ENCODE peak calls at places on chromosome 11, in five cellular contexts. A, P, D, E and K are unnamed samples.

GRCh38 chr11:22558638-22559037 is 67.0 kb downstream of the FANCF start:
- DNase-seq in A (peak), P (no peak), D (no peak), E (no peak), K (no peak)

GRCh38 chr11:65873280-65874156 is 918 bp upstream of the EFEMP2 start:
- DNase-seq in A (peak), P (peak), D (peak), E (peak), K (peak)

GRCh38 chr11:125382211-125382807 is 113.8 kb downstream of the FEZ1 start:
- DNase-seq in A (no peak), P (no peak), D (no peak), E (no peak), K (no peak)

GRCh38 chr11:37512156-37512780 is 914.2 kb upstream of the RAG2 start:
- DNase-seq in A (no peak), P (no peak), D (no peak), E (no peak), K (no peak)

GRCh38 chr11:12717851-12718291 is 43.6 kb downstream of the TEAD1 start:
- DNase-seq in A (no peak), P (no peak), D (no peak), E (no peak), K (no peak)

GRCh38 chr11:113874920-113875413 is 405 bp downstream of the USP28 start:
- DNase-seq in A (no peak), P (no peak), D (no peak), E (no peak), K (no peak)

GRCh38 chr11:32511926-32512325 is 71.7 kb upstream of the EIF3M start:
- DNase-seq in A (no peak), P (no peak), D (no peak), E (no peak), K (no peak)

GRCh38 chr11:83835423-83835822 is 549.3 kb upstream of the CCDC90B start:
- DNase-seq in A (no peak), P (no peak), D (no peak), E (no peak), K (no peak)

GRCh38 chr11:29616611-29617010 is 400.2 kb downstream of the KCNA4 start:
- DNase-seq in A (no peak), P (no peak), D (no peak), E (no peak), K (no peak)

GRCh38 chr11:134244593-134244992 is 8.6 kb downstream of the THYN1 start:
- DNase-seq in A (no peak), P (no peak), D (no peak), E (no peak), K (no peak)

GRCh38 chr11:62592989-62593421 is 1.7 kb upstream of the TUT1 start:
- DNase-seq in A (no peak), P (no peak), D (no peak), E (no peak), K (no peak)

GRCh38 chr11:73760066-73760679 is 701 bp downstream of the RAB6A start:
- DNase-seq in A (peak), P (peak), D (no peak), E (peak), K (peak)

GRCh38 chr11:83923961-83924360 is 637.8 kb upstream of the CCDC90B start:
- DNase-seq in A (no peak), P (no peak), D (no peak), E (no peak), K (no peak)

GRCh38 chr11:83363280-83363679 is 77.1 kb upstream of the CCDC90B start:
- DNase-seq in A (no peak), P (no peak), D (no peak), E (no peak), K (no peak)

GRCh38 chr11:1935156-1936071 is 11.7 kb upstream of the MRPL23 start:
- DNase-seq in A (no peak), P (no peak), D (no peak), E (no peak), K (no peak)

GRCh38 chr11:102312656-102313055 is 4.6 kb upstream of the BIRC3 start:
- DNase-seq in A (no peak), P (no peak), D (no peak), E (no peak), K (no peak)

GRCh38 chr11:76185931-76186401 is 20.3 kb downstream of the WNT11 start:
- DNase-seq in A (peak), P (no peak), D (no peak), E (peak), K (no peak)

GRCh38 chr11:46306296-46306853 is 28.9 kb downstream of the CREB3L1 start:
- DNase-seq in A (no peak), P (no peak), D (no peak), E (no peak), K (no peak)

GRCh38 chr11:112785104-112785503 is 176.1 kb upstream of the NCAM1 start:
- DNase-seq in A (peak), P (no peak), D (no peak), E (no peak), K (no peak)

GRCh38 chr11:6022954-6023353 is 7.6 kb downstream of the OR56A1 start:
- DNase-seq in A (peak), P (no peak), D (peak), E (peak), K (no peak)

DNA sequence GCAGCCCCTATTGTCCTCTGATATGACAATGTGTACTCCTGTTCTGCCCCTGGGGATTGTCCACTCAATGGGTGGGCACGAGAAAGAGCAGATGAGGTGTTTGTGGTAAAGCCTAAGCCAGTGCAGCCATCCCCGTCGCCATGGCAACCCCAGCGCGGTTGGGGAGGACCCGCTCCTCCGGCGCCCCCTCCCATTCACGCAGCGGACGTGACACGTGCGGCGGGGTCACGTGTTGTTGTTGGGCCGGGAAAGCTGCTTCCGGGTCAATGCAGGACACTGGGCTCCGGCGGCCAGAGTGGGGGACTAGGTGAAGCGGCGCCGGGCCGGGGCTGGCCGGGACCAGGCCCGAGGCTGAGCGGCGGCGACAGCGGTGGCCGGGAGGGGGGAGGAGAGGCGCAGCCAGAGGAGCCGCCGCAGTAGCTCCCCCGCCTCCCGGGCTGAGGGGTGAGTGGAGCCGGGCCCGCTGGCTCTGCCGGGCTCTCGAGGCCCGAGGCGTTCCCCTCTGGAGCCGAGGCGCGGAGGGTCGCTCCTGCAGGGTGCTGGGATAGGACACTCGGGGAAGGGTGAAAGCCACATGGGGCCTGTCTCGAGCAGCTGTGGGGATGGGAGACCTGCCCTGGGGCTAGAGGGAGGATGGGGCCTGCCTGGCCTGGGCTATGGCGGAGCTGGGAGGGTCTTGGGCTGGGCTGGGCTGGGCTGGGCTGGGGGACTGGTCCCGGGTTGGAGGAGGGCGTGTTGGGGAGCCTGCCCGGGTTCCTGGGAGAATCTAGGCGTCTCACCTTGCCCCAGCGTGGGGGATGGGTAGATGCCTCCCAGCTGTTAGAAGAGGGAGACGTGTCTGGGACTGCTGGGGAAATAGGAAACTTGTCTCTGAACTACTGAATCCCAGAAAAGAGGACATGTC is at the start of gene TBCEL:
- DNase-seq in A (peak), P (peak), D (peak), E (peak), K (peak)
- TF ChIP-seq POLR2A in A (no peak), P (no peak), D (peak), E (no peak), K (no peak)

GRCh38 chr11:64762277-64762915 is 2.6 kb upstream of the PYGM start:
- DNase-seq in A (no peak), P (no peak), D (no peak), E (no peak), K (peak)

GRCh38 chr11:64759722-64760719 is at the start of gene PYGM:
- DNase-seq in A (peak), P (no peak), D (no peak), E (peak), K (peak)

GRCh38 chr11:64759131-64759721 is 548 bp downstream of the PYGM start:
- DNase-seq in A (no peak), P (no peak), D (no peak), E (no peak), K (peak)

GRCh38 chr11:64762916-64763803 is 3.4 kb upstream of the PYGM start:
- DNase-seq in A (no peak), P (no peak), D (no peak), E (no peak), K (peak)

GRCh38 chr11:64760759-64761417 is 1.1 kb upstream of the PYGM start:
- DNase-seq in A (no peak), P (no peak), D (no peak), E (no peak), K (peak)
- TF ChIP-seq POLR2A in A (no peak), P (no peak), D (no peak), E (no peak), K (no peak)

DNA sequence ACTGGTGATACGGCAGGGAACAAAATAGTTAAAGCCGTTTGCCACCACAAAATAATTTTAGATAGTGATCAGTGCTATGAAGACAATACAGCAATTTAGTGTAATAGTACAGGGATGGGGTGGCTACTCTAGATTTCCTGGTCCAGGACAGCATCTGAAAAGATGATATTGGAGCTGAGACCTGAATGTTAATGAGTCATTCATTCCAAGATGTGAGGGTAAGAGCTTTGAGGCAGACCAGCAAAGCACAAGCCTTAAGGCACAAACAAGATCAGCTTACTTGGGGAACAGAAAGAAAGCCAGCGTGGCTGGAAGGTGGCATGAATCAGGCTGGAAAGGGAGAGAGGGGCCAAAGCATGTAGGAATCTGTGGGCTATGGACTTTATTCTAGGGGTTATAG is 132.3 kb downstream of the TRIM44 start:
- DNase-seq in A (no peak), P (no peak), D (no peak), E (no peak), K (no peak)
- TF ChIP-seq POLR2A in A (no peak), P (no peak), D (no peak), E (no peak), K (no peak)

DNA sequence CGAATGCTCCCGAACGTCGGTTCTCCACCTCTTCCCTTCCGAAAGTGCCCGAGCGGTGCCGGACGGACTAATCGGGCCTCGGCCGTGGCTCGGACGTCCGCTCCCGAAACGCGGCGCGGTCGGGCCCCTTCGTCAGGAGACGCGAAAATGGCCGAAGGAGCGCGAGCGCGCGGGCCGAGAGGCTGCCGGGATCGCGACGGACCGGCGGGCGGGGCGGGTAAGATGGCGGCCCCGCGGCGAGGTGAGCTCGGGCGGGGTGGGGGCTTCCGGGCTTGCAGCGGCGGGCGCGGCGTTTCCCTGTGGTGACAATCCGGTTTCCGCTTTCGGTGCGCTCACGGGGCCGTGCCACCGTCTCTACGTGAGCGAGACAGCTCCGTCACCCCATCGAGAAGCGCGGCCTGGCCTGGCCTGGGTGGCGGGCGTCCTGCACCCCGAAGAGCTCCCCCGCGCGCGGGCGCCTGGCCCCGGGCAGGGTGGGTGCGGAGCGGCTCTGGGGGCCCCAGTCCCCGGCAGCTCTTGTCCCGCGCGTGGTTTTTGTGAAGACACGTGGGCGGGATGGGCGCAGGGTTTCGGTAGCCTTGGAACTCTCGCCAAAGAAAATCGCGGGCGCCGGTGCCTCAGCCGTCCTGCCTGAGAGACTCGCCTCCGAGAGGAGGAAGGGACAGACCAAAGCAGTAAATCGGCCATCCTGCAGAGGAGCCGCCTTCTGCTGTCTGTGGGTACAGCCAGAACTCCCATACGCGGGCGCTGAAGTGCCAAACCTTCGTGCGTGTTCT is at the start of gene TMEM80:
- DNase-seq in A (peak), P (peak), D (peak), E (peak), K (peak)
- TF ChIP-seq POLR2A in A (peak), P (peak), D (peak), E (peak), K (peak)

GRCh38 chr11:120324932-120325810 is at the start of gene TLCD5:
- DNase-seq in A (peak), P (no peak), D (peak), E (peak), K (peak)
- TF ChIP-seq POLR2A in A (peak), P (no peak), D (no peak), E (peak), K (no peak)

GRCh38 chr11:406796-407650 is 7.8 kb downstream of the SIGIRR start:
- DNase-seq in A (peak), P (peak), D (peak), E (peak), K (peak)
- TF ChIP-seq POLR2A in A (no peak), P (no peak), D (peak), E (no peak), K (no peak)

DNA sequence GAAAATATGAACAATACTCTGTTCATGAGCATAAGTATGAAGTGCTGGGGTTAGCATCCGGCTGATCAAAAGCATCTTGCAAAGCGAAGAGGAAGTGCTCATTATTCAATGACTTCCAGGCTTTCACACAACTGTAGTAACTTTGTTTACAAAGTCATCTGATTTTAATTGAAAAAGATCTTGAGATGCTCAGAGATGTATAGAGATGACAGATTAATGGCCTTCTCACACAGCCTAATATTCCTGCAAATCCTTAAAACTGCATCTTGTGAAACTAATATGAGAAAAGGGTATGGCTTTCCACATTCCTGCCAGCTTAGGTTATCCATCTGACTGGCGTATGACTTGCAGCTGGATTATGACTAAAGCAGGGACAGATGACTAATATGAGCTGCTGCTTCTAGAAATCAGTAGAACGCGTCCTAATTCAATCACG is 125.4 kb downstream of the CASP12 start:
- DNase-seq in A (no peak), P (peak), D (peak), E (peak), K (no peak)
- TF ChIP-seq POLR2A in A (no peak), P (no peak), D (no peak), E (no peak), K (no peak)

GRCh38 chr11:78782725-78783124 is 208.1 kb upstream of the NARS2 start:
- DNase-seq in A (no peak), P (no peak), D (no peak), E (no peak), K (no peak)
- TF ChIP-seq POLR2A in A (no peak), P (no peak), D (no peak), E (no peak), K (no peak)

GRCh38 chr11:44979536-44980399 is 29.1 kb upstream of the TP53I11 start:
- DNase-seq in A (peak), P (no peak), D (peak), E (no peak), K (peak)
- TF ChIP-seq POLR2A in A (no peak), P (no peak), D (no peak), E (no peak), K (no peak)